ENCODE peak calls at places on chromosomes 12 and 14, in seven cellular contexts. F is GM12878, T is K562, E is HCT116, S is H1, R is HepG2, G is SK-N-SH. A is an unnamed sample. For H3K27me3, the result is how much of the 10 kb centered on the place peaks cover.

GRCh38 chr12:30438526-30439120 is 257.0 kb downstream of the IPO8 start:
- DNase-seq in F (no peak), T (no peak), E (no peak), S (no peak), R (no peak), G (no peak), A (no peak)

GRCh38 chr14:65173973-65174693 is 71.8 kb upstream of the MAX start:
- DNase-seq in F (no peak), T (no peak), E (no peak), S (peak), R (no peak), G (no peak), A (no peak)

GRCh38 chr14:100824156-100824555 is 1.8 kb upstream of the MEG3 start:
- DNase-seq in F (no peak), T (no peak), E (no peak), S (no peak), R (no peak), G (peak), A (no peak)

GRCh38 chr12:110689002-110689600 is at the start of gene HVCN1:
- DNase-seq in F (no peak), T (peak), E (no peak), S (no peak), R (no peak), G (peak), A (no peak)

GRCh38 chr12:4700621-4701026 is 19.6 kb upstream of the GALNT8 start:
- DNase-seq in F (no peak), T (no peak), E (no peak), S (no peak), R (no peak), G (no peak), A (no peak)

GRCh38 chr14:93924592-93925355 is 2.4 kb upstream of the FAM181A start:
- DNase-seq in F (no peak), T (no peak), E (no peak), S (no peak), R (no peak), G (no peak), A (no peak)

GRCh38 chr14:73238941-73239340 is 1.6 kb downstream of the PAPLN start:
- DNase-seq in F (no peak), T (no peak), E (no peak), S (no peak), R (no peak), G (peak), A (no peak)

GRCh38 chr12:52091869-52092268 is 12.4 kb downstream of the SMIM41 start:
- DNase-seq in F (no peak), T (no peak), E (peak), S (no peak), R (no peak), G (peak), A (no peak)

GRCh38 chr12:83958997-83959396 is 953.6 kb downstream of the SLC6A15 start:
- DNase-seq in F (peak), T (no peak), E (no peak), S (no peak), R (no peak), G (no peak), A (no peak)

GRCh38 chr12:31890295-31891285 is 68.6 kb upstream of the RESF1 start:
- DNase-seq in F (no peak), T (no peak), E (no peak), S (no peak), R (no peak), G (no peak), A (no peak)

GRCh38 chr14:91303091-91303923 is 58.8 kb upstream of the GPR68 start:
- DNase-seq in F (no peak), T (peak), E (peak), S (peak), R (peak), G (peak), A (no peak)

GRCh38 chr14:81716953-81717352 is 183.3 kb upstream of the SEL1L start:
- DNase-seq in F (no peak), T (no peak), E (no peak), S (no peak), R (no peak), G (no peak), A (no peak)

GRCh38 chr12:24212496-24212895 is 263.0 kb upstream of the SOX5 start:
- DNase-seq in F (no peak), T (no peak), E (no peak), S (no peak), R (no peak), G (no peak), A (no peak)

GRCh38 chr14:74324945-74325361 is 22.2 kb upstream of the ABCD4 start:
- DNase-seq in F (no peak), T (peak), E (no peak), S (no peak), R (peak), G (peak), A (no peak)

GRCh38 chr14:31580234-31580633 is 19.0 kb downstream of the NUBPL start:
- DNase-seq in F (no peak), T (no peak), E (no peak), S (no peak), R (peak), G (no peak), A (no peak)

GRCh38 chr12:119642986-119643385 is 24.9 kb upstream of the PRKAB1 start:
- DNase-seq in F (no peak), T (peak), E (no peak), S (no peak), R (no peak), G (no peak), A (no peak)

GRCh38 chr12:94500831-94501567 is 41.3 kb upstream of the CEP83 start:
- DNase-seq in F (no peak), T (no peak), E (no peak), S (no peak), R (no peak), G (no peak), A (no peak)

GRCh38 chr12:32586390-32586789 is 92.7 kb upstream of the DNM1L start:
- DNase-seq in F (no peak), T (no peak), E (no peak), S (no peak), R (no peak), G (no peak), A (peak)

GRCh38 chr12:130705174-130705880 is 10.8 kb downstream of the RIMBP2 start:
- DNase-seq in F (no peak), T (no peak), E (no peak), S (no peak), R (no peak), G (peak), A (no peak)

GRCh38 chr12:78802593-78802992 is 62.0 kb upstream of the SYT1 start:
- DNase-seq in F (no peak), T (no peak), E (no peak), S (no peak), R (no peak), G (peak), A (no peak)

GRCh38 chr12:124225730-124226129 is 69.2 kb upstream of the RFLNA start:
- DNase-seq in F (no peak), T (no peak), E (no peak), S (no peak), R (no peak), G (no peak), A (no peak)

GRCh38 chr12:59007620-59008019 is 87.3 kb upstream of the LRIG3 start:
- DNase-seq in F (no peak), T (no peak), E (no peak), S (no peak), R (no peak), G (no peak), A (no peak)

GRCh38 chr12:92908108-92908507 is 21.0 kb downstream of the EEA1 start:
- DNase-seq in F (no peak), T (no peak), E (no peak), S (no peak), R (no peak), G (no peak), A (no peak)

GRCh38 chr12:60926256-60926655 is 1330.4 kb downstream of the SLC16A7 start:
- DNase-seq in F (no peak), T (no peak), E (no peak), S (no peak), R (no peak), G (no peak), A (no peak)

GRCh38 chr14:34301107-34301734 is 160.8 kb downstream of the SPTSSA start:
- DNase-seq in F (peak), T (peak), E (peak), S (no peak), R (peak), G (peak), A (no peak)

GRCh38 chr12:76020281-76020680 is 11.3 kb downstream of the PHLDA1 start:
- DNase-seq in F (peak), T (no peak), E (peak), S (no peak), R (no peak), G (no peak), A (no peak)

GRCh38 chr12:2532647-2533435 is 261.9 kb upstream of the FKBP4 start:
- DNase-seq in F (no peak), T (no peak), E (no peak), S (no peak), R (no peak), G (no peak), A (no peak)
- H3K27me3 ChIP-seq in F (under half), T (under half), E (under half), S (under half), R (under half), G (under half), A (under half)

GRCh38 chr12:122945047-122945592 is 21.1 kb downstream of the ABCB9 start:
- DNase-seq in F (no peak), T (no peak), E (no peak), S (no peak), R (no peak), G (no peak), A (no peak)

GRCh38 chr12:122946690-122947271 is 19.5 kb downstream of the ABCB9 start:
- DNase-seq in F (peak), T (peak), E (peak), S (no peak), R (peak), G (no peak), A (peak)

GRCh38 chr12:122943196-122943595 is 23.1 kb downstream of the ABCB9 start:
- DNase-seq in F (no peak), T (no peak), E (no peak), S (no peak), R (no peak), G (peak), A (no peak)

GRCh38 chr12:122942609-122943008 is 23.7 kb downstream of the ABCB9 start:
- DNase-seq in F (no peak), T (no peak), E (no peak), S (no peak), R (peak), G (no peak), A (no peak)

DNA sequence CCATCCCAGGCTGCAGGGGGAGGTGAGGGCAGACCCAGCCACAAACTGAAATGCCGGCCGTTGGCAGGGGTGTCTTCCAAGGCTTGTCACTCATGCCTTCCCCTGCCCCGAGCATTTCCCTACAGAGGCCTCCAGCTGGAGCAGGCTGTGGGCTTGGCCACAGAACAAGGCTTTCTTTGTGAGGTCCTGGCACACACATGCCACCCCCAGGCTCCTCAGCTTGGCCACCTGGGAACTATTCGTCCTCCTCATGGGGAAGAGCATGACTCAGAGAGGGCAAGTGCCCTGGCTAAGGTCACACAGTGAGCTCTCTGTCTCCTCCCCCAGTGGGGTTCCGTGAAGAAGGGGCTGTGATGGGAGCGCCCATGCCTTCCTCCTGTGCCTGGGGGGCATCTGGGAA is 21.7 kb downstream of the ABCB9 start:
- DNase-seq in F (no peak), T (no peak), E (peak), S (no peak), R (peak), G (no peak), A (no peak)
- TF ChIP-seq SIN3A in F (no peak), T (no peak), E (no peak), S (no peak), R (no peak), G (no peak), A (no peak)

DNA sequence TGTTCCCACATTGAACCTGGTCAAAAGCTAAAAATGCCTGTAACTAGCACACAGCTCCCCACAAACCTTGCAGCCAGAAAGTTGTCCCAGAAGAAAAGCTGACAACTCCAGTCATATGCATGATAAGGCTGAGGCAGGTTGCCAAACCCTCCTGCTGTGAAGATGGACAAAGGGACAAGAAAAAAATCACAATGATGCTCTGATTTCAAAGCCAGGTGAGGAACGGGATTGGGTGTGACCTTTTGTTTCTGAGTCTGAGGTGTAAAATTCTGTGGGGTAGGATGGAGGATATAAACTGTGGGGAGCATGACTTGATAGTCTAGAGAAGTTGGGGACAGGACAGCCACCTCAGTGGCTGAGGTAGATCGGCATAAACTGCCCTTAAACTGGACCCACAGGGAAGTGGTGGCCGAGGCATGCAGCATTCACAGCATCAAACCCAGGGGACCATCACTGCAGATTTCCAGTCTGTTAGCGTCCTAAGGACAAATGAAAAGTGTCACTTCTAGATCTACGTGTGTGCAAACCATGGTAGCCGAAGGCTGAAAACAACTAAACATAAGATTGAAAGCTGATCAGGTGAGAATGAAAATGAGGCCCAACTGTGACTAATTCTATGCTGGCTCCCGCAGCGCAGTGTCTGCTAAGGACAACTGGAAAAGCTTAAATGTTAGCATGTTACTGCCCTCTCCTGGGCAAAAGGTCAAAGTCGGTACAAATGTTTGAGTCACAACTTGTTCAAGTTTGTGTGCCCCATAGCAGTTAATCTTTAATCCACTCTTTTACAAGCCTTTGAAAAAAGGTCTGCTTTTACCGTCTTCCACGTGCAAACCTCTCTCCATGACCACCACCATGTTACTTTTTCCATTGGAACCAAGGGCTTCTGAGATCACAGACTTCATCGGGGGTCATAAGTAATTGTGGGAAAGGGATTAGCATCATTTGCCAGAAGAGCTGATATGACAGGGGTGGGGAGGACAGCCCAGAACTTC is 39.8 kb downstream of the GRIN2B start:
- DNase-seq in F (no peak), T (peak), E (peak), S (peak), R (peak), G (peak), A (peak)
- H3K27me3 ChIP-seq in F (under half), T (under half), E (under half), S (under half), R (under half), G (under half), A (under half)

DNA sequence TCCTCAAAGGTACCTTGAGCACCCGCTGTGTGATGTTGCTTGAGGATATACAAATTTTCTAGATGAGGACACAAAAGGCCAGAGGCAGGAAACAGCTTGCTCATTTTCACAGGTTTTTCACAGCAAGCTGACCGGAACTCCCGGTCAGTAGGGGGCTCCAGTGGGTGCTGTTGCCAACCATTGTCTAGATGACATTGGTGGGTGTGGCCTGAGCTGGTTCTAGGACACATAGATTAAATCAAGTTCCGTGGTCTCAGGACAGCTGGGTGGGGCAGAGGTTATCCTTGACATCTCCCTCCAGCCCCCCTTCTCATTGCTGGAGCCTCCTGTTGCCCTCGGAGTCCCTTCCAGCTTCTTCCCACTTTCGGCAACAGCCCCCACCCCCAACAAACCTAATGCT is 153.6 kb upstream of the FKBP4 start:
- DNase-seq in F (no peak), T (peak), E (peak), S (no peak), R (no peak), G (no peak), A (no peak)
- TF ChIP-seq SIN3A in F (no peak), T (no peak), E (peak), S (no peak), R (no peak), G (no peak), A (no peak)

DNA sequence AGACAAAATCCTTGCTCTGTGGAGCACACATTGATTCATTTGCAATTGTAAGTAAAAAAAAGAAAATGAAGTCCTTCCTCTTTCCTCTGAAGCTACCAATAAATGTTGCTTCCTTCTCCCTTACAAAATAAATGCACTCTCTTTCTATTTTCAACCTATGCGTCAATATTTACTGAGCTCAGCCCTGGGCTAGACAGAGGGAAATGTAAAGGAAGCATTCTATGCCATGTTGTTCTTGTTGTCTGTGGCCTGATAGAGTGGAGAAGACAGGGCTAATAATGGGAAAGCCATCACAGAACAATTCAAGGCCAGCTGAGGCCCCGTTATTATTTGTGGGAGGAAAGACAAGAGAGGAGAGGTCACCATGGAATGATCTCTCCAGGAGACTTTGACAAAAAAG is 3.0 kb downstream of the ABHD12B start:
- DNase-seq in F (no peak), T (no peak), E (no peak), S (no peak), R (peak), G (no peak), A (no peak)
- H3K27me3 ChIP-seq in F (under half), T (under half), E (under half), S (under half), R (under half), G (under half), A (under half)

A was measured in Panc1.